ENCODE peak calls at places on chromosomes 5 and 9, in six cellular contexts. One of them, this sample, is unnamed.

GRCh38 chr5:139190125-139190524 is 8.0 kb downstream of the SIL1 start:
- DNase-seq in COR-L47: no peak
- DNase-seq in activated CD8-positive, alpha-beta memory T cell treated with anti-CD3 and anti-CD28 coated beads, Interleukin-2, amount 50 U/mL, for 48 hours: no peak
- DNase-seq in epithelial cell of prostate: no peak
- DNase-seq in amniotic stem cell: no peak
- DNase-seq in iPS-NIHi11: no peak
- DNase-seq in this sample: no peak

GRCh38 chr5:54883374-54884194 is 101.8 kb downstream of the ESM1 start:
- DNase-seq in COR-L47: no peak
- DNase-seq in activated CD8-positive, alpha-beta memory T cell treated with anti-CD3 and anti-CD28 coated beads, Interleukin-2, amount 50 U/mL, for 48 hours: no peak
- DNase-seq in epithelial cell of prostate: no peak
- DNase-seq in amniotic stem cell: no peak
- DNase-seq in iPS-NIHi11: peak
- DNase-seq in this sample: no peak

GRCh38 chr5:154472871-154473580 is 5.0 kb downstream of the HAND1 start:
- DNase-seq in COR-L47: no peak
- DNase-seq in activated CD8-positive, alpha-beta memory T cell treated with anti-CD3 and anti-CD28 coated beads, Interleukin-2, amount 50 U/mL, for 48 hours: no peak
- DNase-seq in epithelial cell of prostate: no peak
- DNase-seq in amniotic stem cell: no peak
- DNase-seq in iPS-NIHi11: no peak
- DNase-seq in this sample: no peak

GRCh38 chr9:14203366-14204056 is 110.4 kb downstream of the NFIB start:
- DNase-seq in COR-L47: peak
- DNase-seq in activated CD8-positive, alpha-beta memory T cell treated with anti-CD3 and anti-CD28 coated beads, Interleukin-2, amount 50 U/mL, for 48 hours: no peak
- DNase-seq in epithelial cell of prostate: no peak
- DNase-seq in amniotic stem cell: no peak
- DNase-seq in iPS-NIHi11: no peak
- DNase-seq in this sample: no peak

GRCh38 chr9:17882801-17883200 is 303.9 kb downstream of the SH3GL2 start:
- DNase-seq in COR-L47: no peak
- DNase-seq in activated CD8-positive, alpha-beta memory T cell treated with anti-CD3 and anti-CD28 coated beads, Interleukin-2, amount 50 U/mL, for 48 hours: no peak
- DNase-seq in epithelial cell of prostate: no peak
- DNase-seq in amniotic stem cell: no peak
- DNase-seq in iPS-NIHi11: no peak
- DNase-seq in this sample: no peak

GRCh38 chr5:38447786-38448185 is 108.7 kb downstream of the LIFR start:
- DNase-seq in COR-L47: no peak
- DNase-seq in activated CD8-positive, alpha-beta memory T cell treated with anti-CD3 and anti-CD28 coated beads, Interleukin-2, amount 50 U/mL, for 48 hours: no peak
- DNase-seq in epithelial cell of prostate: no peak
- DNase-seq in amniotic stem cell: no peak
- DNase-seq in iPS-NIHi11: no peak
- DNase-seq in this sample: no peak

GRCh38 chr5:138927539-138927938 is 52.4 kb upstream of the LRRTM2 start:
- DNase-seq in COR-L47: no peak
- DNase-seq in activated CD8-positive, alpha-beta memory T cell treated with anti-CD3 and anti-CD28 coated beads, Interleukin-2, amount 50 U/mL, for 48 hours: no peak
- DNase-seq in epithelial cell of prostate: no peak
- DNase-seq in amniotic stem cell: no peak
- DNase-seq in iPS-NIHi11: no peak
- DNase-seq in this sample: no peak

GRCh38 chr5:161660806-161661205 is 24.7 kb upstream of the GABRA6 start:
- DNase-seq in COR-L47: no peak
- DNase-seq in activated CD8-positive, alpha-beta memory T cell treated with anti-CD3 and anti-CD28 coated beads, Interleukin-2, amount 50 U/mL, for 48 hours: no peak
- DNase-seq in epithelial cell of prostate: no peak
- DNase-seq in amniotic stem cell: no peak
- DNase-seq in iPS-NIHi11: no peak
- DNase-seq in this sample: no peak

GRCh38 chr5:74341221-74341620 is 299.3 kb downstream of the ENC1 start:
- DNase-seq in COR-L47: no peak
- DNase-seq in activated CD8-positive, alpha-beta memory T cell treated with anti-CD3 and anti-CD28 coated beads, Interleukin-2, amount 50 U/mL, for 48 hours: no peak
- DNase-seq in epithelial cell of prostate: no peak
- DNase-seq in amniotic stem cell: no peak
- DNase-seq in iPS-NIHi11: no peak
- DNase-seq in this sample: no peak

GRCh38 chr5:2003206-2003605 is 120.5 kb upstream of the IRX4 start:
- DNase-seq in COR-L47: no peak
- DNase-seq in activated CD8-positive, alpha-beta memory T cell treated with anti-CD3 and anti-CD28 coated beads, Interleukin-2, amount 50 U/mL, for 48 hours: no peak
- DNase-seq in epithelial cell of prostate: no peak
- DNase-seq in amniotic stem cell: no peak
- DNase-seq in iPS-NIHi11: no peak
- DNase-seq in this sample: no peak

GRCh38 chr9:84254972-84255371 is 85.6 kb downstream of the SLC28A3 start:
- DNase-seq in COR-L47: no peak
- DNase-seq in activated CD8-positive, alpha-beta memory T cell treated with anti-CD3 and anti-CD28 coated beads, Interleukin-2, amount 50 U/mL, for 48 hours: no peak
- DNase-seq in epithelial cell of prostate: no peak
- DNase-seq in amniotic stem cell: no peak
- DNase-seq in iPS-NIHi11: peak
- DNase-seq in this sample: no peak

GRCh38 chr9:17810728-17811634 is 232.1 kb downstream of the SH3GL2 start:
- DNase-seq in COR-L47: peak
- DNase-seq in activated CD8-positive, alpha-beta memory T cell treated with anti-CD3 and anti-CD28 coated beads, Interleukin-2, amount 50 U/mL, for 48 hours: peak
- DNase-seq in epithelial cell of prostate: no peak
- DNase-seq in amniotic stem cell: peak
- DNase-seq in iPS-NIHi11: peak
- DNase-seq in this sample: peak

GRCh38 chr9:98551511-98552286 is 157.0 kb downstream of the GABBR2 start:
- DNase-seq in COR-L47: no peak
- DNase-seq in activated CD8-positive, alpha-beta memory T cell treated with anti-CD3 and anti-CD28 coated beads, Interleukin-2, amount 50 U/mL, for 48 hours: no peak
- DNase-seq in epithelial cell of prostate: peak
- DNase-seq in amniotic stem cell: no peak
- DNase-seq in iPS-NIHi11: no peak
- DNase-seq in this sample: peak

This sample was measured in astrocyte of the cerebellum.